ENCODE peak calls at places on chromosomes 5 and 9, in six cellular contexts. K, W, U, D, R and G are unnamed samples.

GRCh38 chr9:68648164-68648563 is 56.9 kb upstream of the PIP5K1B start:
- DNase-seq in K (no peak), W (no peak), U (no peak), D (no peak), R (no peak), G (no peak)

GRCh38 chr5:43037929-43038510 is 2.1 kb downstream of the ANXA2R start:
- DNase-seq in K (no peak), W (peak), U (no peak), D (no peak), R (peak), G (no peak)

GRCh38 chr5:144247131-144247530 is 76.5 kb downstream of the KCTD16 start:
- DNase-seq in K (no peak), W (no peak), U (no peak), D (no peak), R (no peak), G (no peak)

GRCh38 chr9:136686794-136687711 is at the start of gene AGPAT2:
- DNase-seq in K (peak), W (peak), U (no peak), D (peak), R (no peak), G (no peak)

GRCh38 chr9:95726756-95727155 is 148.7 kb upstream of the ERCC6L2 start:
- DNase-seq in K (no peak), W (no peak), U (peak), D (no peak), R (peak), G (no peak)

GRCh38 chr9:108162664-108163063 is 673.1 kb upstream of the KLF4 start:
- DNase-seq in K (no peak), W (no peak), U (peak), D (peak), R (peak), G (peak)

GRCh38 chr5:139828207-139828895 is 32.7 kb downstream of the PSD2 start:
- DNase-seq in K (peak), W (no peak), U (no peak), D (no peak), R (no peak), G (no peak)

GRCh38 chr5:51678335-51678734 is 295.1 kb downstream of the ISL1 start:
- DNase-seq in K (no peak), W (no peak), U (no peak), D (no peak), R (no peak), G (no peak)

GRCh38 chr9:137945581-137945980 is 68.0 kb downstream of the CACNA1B start:
- DNase-seq in K (no peak), W (no peak), U (no peak), D (no peak), R (no peak), G (no peak)

GRCh38 chr5:9786378-9787360 is 156.5 kb upstream of the TAS2R1 start:
- DNase-seq in K (no peak), W (no peak), U (no peak), D (no peak), R (no peak), G (no peak)

GRCh38 chr9:112891521-112891920 is 845 bp upstream of the SLC46A2 start:
- DNase-seq in K (no peak), W (no peak), U (no peak), D (no peak), R (no peak), G (no peak)

GRCh38 chr9:105246656-105247162 is 2.3 kb downstream of the SLC44A1 start:
- DNase-seq in K (no peak), W (no peak), U (no peak), D (no peak), R (no peak), G (no peak)

GRCh38 chr9:108056805-108057386 is 567.3 kb upstream of the KLF4 start:
- DNase-seq in K (no peak), W (no peak), U (no peak), D (no peak), R (peak), G (no peak)

GRCh38 chr9:125446581-125447094 is 185.0 kb downstream of the GAPVD1 start:
- DNase-seq in K (no peak), W (no peak), U (no peak), D (no peak), R (no peak), G (no peak)

GRCh38 chr5:30343707-30344106 is 849.8 kb upstream of the CDH6 start:
- DNase-seq in K (no peak), W (no peak), U (no peak), D (no peak), R (no peak), G (no peak)

GRCh38 chr9:70868661-70869652 is 252.5 kb downstream of the TRPM3 start:
- DNase-seq in K (no peak), W (no peak), U (no peak), D (peak), R (peak), G (no peak)

GRCh38 chr5:143471041-143471509 is 67.6 kb upstream of the NR3C1 start:
- DNase-seq in K (no peak), W (no peak), U (peak), D (no peak), R (peak), G (no peak)

GRCh38 chr9:91427873-91428272 is 4.2 kb upstream of the NFIL3 start:
- DNase-seq in K (no peak), W (no peak), U (no peak), D (no peak), R (peak), G (no peak)

GRCh38 chr5:95113489-95113888 is 171.4 kb downstream of the MCTP1 start:
- DNase-seq in K (no peak), W (no peak), U (no peak), D (no peak), R (peak), G (no peak)

GRCh38 chr9:132828201-132828770 is 49.8 kb downstream of the AK8 start:
- DNase-seq in K (no peak), W (no peak), U (no peak), D (no peak), R (no peak), G (no peak)

GRCh38 chr5:153661897-153662296 is 171.4 kb downstream of the GRIA1 start:
- DNase-seq in K (no peak), W (no peak), U (no peak), D (no peak), R (no peak), G (no peak)

GRCh38 chr9:89879276-89879675 is 274.5 kb downstream of the GADD45G start:
- DNase-seq in K (peak), W (no peak), U (no peak), D (peak), R (no peak), G (no peak)

GRCh38 chr5:139561655-139562451 is 714 bp downstream of the UBE2D2 start:
- DNase-seq in K (no peak), W (peak), U (no peak), D (peak), R (no peak), G (no peak)

GRCh38 chr9:100170085-100170484 is 71.0 kb downstream of the INVS start:
- DNase-seq in K (no peak), W (no peak), U (no peak), D (no peak), R (peak), G (no peak)

GRCh38 chr5:64509798-64510197 is 4.0 kb downstream of the RGS7BP start:
- DNase-seq in K (no peak), W (no peak), U (no peak), D (no peak), R (no peak), G (no peak)

GRCh38 chr5:64506567-64507321 is 929 bp downstream of the RGS7BP start:
- DNase-seq in K (no peak), W (no peak), U (no peak), D (peak), R (no peak), G (no peak)

GRCh38 chr5:64502181-64502580 is 3.6 kb upstream of the RGS7BP start:
- DNase-seq in K (no peak), W (no peak), U (no peak), D (no peak), R (peak), G (no peak)

GRCh38 chr5:64505769-64506566 is at the start of gene RGS7BP:
- DNase-seq in K (peak), W (no peak), U (no peak), D (peak), R (peak), G (no peak)
- TF ChIP-seq CTCF in K (no peak), W (no peak), U (no peak), D (no peak), R (no peak), G (no peak)

GRCh38 chr5:32116574-32117313 is 57.4 kb downstream of the GOLPH3 start:
- DNase-seq in K (no peak), W (no peak), U (no peak), D (no peak), R (no peak), G (no peak)

GRCh38 chr5:32110081-32110696 is 63.9 kb downstream of the GOLPH3 start:
- DNase-seq in K (no peak), W (no peak), U (no peak), D (no peak), R (no peak), G (no peak)

GRCh38 chr5:32115985-32116384 is 58.1 kb downstream of the GOLPH3 start:
- DNase-seq in K (no peak), W (no peak), U (no peak), D (no peak), R (no peak), G (no peak)
- TF ChIP-seq CTCF in K (no peak), W (no peak), U (no peak), D (no peak), R (peak), G (no peak)

GRCh38 chr5:52943285-52943684 is 45.9 kb upstream of the ITGA2 start:
- DNase-seq in K (no peak), W (no peak), U (no peak), D (no peak), R (no peak), G (no peak)
- TF ChIP-seq CTCF in K (no peak), W (no peak), U (peak), D (no peak), R (peak), G (no peak)

GRCh38 chr5:138352722-138353549 is 451 bp downstream of the KDM3B start:
- DNase-seq in K (peak), W (peak), U (no peak), D (peak), R (peak), G (no peak)
- TF ChIP-seq CTCF in K (peak), W (no peak), U (peak), D (peak), R (peak), G (peak)

DNA sequence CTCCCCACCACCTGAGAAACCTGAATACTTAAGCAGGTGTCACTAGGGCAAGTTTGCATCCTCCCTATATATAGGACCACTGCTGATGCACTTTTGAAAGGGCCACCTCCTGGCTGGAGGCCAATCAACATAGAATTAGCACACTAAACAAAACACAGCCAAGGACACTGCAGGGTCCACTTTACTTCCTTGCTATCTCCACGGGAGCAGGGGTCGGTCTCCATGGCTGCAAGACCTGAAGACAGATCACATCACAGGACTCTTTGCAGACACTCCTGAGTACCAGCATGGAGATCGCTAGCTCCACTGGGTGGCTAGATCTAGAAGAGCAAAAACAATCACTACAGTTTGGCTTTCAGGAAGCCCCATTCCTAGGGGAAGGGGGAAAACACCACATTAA is 72.3 kb downstream of the C9orf153 start:
- DNase-seq in K (no peak), W (no peak), U (no peak), D (no peak), R (no peak), G (no peak)
- TF ChIP-seq CTCF in K (no peak), W (no peak), U (no peak), D (no peak), R (peak), G (no peak)

GRCh38 chr5:134491841-134492442 is 33.5 kb upstream of the JADE2 start:
- DNase-seq in K (no peak), W (no peak), U (no peak), D (no peak), R (no peak), G (no peak)

GRCh38 chr5:134490925-134491271 is 34.6 kb upstream of the JADE2 start:
- DNase-seq in K (no peak), W (no peak), U (no peak), D (no peak), R (no peak), G (no peak)

GRCh38 chr5:134492568-134492967 is 32.9 kb upstream of the JADE2 start:
- DNase-seq in K (no peak), W (no peak), U (no peak), D (no peak), R (no peak), G (no peak)

GRCh38 chr5:134489227-134489944 is 36.1 kb upstream of the JADE2 start:
- DNase-seq in K (no peak), W (no peak), U (no peak), D (no peak), R (no peak), G (no peak)

DNA sequence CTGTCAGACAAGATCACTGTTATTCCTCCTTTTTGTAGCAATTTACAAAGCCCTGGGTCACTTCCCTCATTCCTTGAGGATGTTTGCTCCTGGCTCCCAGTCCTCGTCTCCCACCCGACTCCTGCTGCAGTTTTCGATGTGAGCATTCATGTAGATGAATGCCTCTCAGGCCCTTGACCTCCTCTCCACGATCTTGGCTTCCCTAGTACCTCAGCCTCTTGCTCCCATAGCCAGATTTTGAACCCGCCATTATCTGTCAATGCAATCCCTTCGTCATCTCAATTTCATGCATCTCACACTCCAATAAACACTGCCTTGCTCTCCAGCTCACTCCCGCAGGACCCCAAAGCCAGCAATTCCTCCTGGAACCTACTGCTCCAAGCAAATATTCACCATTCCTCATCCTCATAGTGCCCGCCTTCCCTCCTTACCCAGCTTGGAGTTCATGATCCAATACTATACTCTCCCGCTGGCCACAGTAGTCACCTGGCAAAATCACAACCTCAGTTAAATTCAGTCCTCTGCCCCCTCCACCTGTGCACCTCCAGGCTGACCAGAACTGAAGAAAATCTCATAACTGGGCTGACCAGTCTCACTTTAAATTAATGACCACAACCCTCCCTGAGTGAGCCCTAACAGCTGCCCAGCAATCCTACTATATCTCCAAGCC is 35.1 kb upstream of the JADE2 start:
- DNase-seq in K (no peak), W (no peak), U (no peak), D (no peak), R (no peak), G (no peak)
- TF ChIP-seq CTCF in K (no peak), W (no peak), U (no peak), D (no peak), R (no peak), G (no peak)

DNA sequence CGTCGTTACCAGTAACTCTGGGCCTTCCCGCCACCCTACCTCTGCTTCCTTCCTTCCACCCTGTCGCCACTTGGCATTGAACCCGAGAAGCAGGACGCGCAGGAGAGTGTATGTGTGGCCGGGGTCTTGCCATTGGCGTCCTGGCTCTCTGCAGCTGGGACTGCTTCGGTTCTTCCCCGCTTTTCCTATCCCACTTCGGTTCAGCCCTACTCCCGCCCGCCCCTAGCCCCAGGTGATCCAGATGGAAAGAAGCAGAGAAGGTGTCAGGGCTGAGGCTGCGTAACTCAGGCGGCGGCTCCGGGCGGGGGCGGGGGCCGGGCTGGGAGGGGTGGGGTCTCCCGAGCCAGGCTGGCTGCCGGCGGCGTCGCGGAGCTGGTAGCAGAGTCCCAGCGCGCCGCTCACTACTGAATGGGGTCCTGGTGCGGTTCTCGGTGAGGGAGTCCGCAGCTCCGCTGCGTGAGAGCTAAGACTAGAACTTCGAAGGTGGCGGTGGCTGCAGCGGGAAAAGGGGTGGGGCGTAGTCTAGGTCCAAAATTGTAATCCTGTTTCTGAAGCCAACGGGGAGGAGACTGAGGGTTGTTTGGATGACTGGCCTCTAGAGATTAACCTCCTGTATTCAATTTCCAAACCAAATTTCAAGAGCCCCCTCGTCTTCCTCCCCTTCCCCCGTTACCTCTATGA is 1.3 kb downstream of the PRR16 start:
- DNase-seq in K (peak), W (no peak), U (no peak), D (peak), R (peak), G (no peak)
- TF ChIP-seq CTCF in K (no peak), W (no peak), U (no peak), D (no peak), R (no peak), G (no peak)